ENCODE peak calls at places on chromosomes 3 and 15, in four cellular contexts. R is NCI-H1436; E is retina; G is activated CD4-positive, CD25-positive, alpha-beta regulatory T cell treated with anti-CD3 and anti-CD28 coated beads, Interleukin-2, amount 50 U/mL, for 72 hours. M is an unnamed sample.

GRCh38 chr3:100682854-100683760 is 26.2 kb upstream of the TFG start:
- DNase-seq in G (no peak), E (no peak), R (no peak), M (no peak)

GRCh38 chr3:132556467-132557159 is 40.5 kb upstream of the ACKR4 start:
- DNase-seq in R (no peak), E (no peak), G (no peak), M (no peak)

GRCh38 chr3:62566022-62566557 is 192.7 kb upstream of the FEZF2 start:
- DNase-seq in G (no peak), R (no peak), E (no peak), M (no peak)

GRCh38 chr3:195240171-195240701 is 30.7 kb downstream of the XXYLT1 start:
- DNase-seq in G (no peak), R (no peak), E (no peak), M (no peak)

GRCh38 chr15:75713338-75713895 is 769 bp upstream of the CSPG4 start:
- DNase-seq in G (no peak), E (no peak), R (no peak), M (no peak)

GRCh38 chr15:82936966-82937647 is 15.4 kb downstream of the HOMER2 start:
- DNase-seq in G (no peak), R (no peak), E (no peak), M (no peak)

GRCh38 chr3:14434105-14434504 is 31.7 kb downstream of the SLC6A6 start:
- DNase-seq in R (no peak), G (no peak), E (no peak), M (no peak)

GRCh38 chr15:75727851-75728715 is 15.4 kb upstream of the CSPG4 start:
- DNase-seq in R (peak), E (peak), G (peak), M (peak)

GRCh38 chr3:127162947-127163645 is 29.8 kb upstream of the PRR23E start:
- DNase-seq in G (no peak), R (no peak), E (no peak), M (no peak)

GRCh38 chr3:24432989-24433388 is 61.7 kb downstream of the THRB start:
- DNase-seq in R (no peak), G (no peak), E (no peak), M (no peak)

GRCh38 chr3:178318957-178319528 is 217.2 kb upstream of the KCNMB2 start:
- DNase-seq in R (no peak), E (no peak), G (no peak), M (no peak)

GRCh38 chr15:91887921-91888373 is 34.4 kb downstream of the SLCO3A1 start:
- DNase-seq in R (no peak), E (no peak), G (no peak), M (no peak)

GRCh38 chr3:77147836-77148578 is 108.1 kb downstream of the ROBO2 start:
- DNase-seq in R (no peak), G (no peak), E (no peak), M (peak)

GRCh38 chr3:172512363-172512762 is 10.9 kb downstream of the TNFSF10 start:
- DNase-seq in R (no peak), G (no peak), E (no peak), M (peak)

GRCh38 chr3:172853911-172854648 is 103.6 kb downstream of the ECT2 start:
- DNase-seq in G (no peak), R (no peak), E (no peak), M (no peak)

GRCh38 chr15:95663156-95663831 is 667.2 kb upstream of the NR2F2 start:
- DNase-seq in R (no peak), E (no peak), G (no peak), M (no peak)

GRCh38 chr3:143119009-143119914 is at the start of gene CHST2:
- DNase-seq in G (peak), E (peak), R (peak), M (no peak)

GRCh38 chr3:179732661-179733348 is 80.0 kb downstream of the USP13 start:
- DNase-seq in E (no peak), R (no peak), G (no peak), M (no peak)

GRCh38 chr3:33360136-33360825 is 79.9 kb downstream of the UBP1 start:
- DNase-seq in R (no peak), G (no peak), E (no peak), M (no peak)

GRCh38 chr3:36405193-36405592 is 24.9 kb downstream of the STAC start:
- DNase-seq in R (no peak), E (no peak), G (no peak), M (no peak)

GRCh38 chr15:63679588-63679987 is 82.4 kb downstream of the FBXL22 start:
- DNase-seq in G (no peak), E (no peak), R (no peak), M (no peak)

GRCh38 chr3:11457126-11457525 is 184.9 kb downstream of the ATG7 start:
- DNase-seq in E (no peak), G (no peak), R (no peak), M (no peak)

M was measured in dermis microvascular lymphatic vessel endothelial cell.